ENCODE peak calls at places on chromosomes 12 and 14, in ten cellular contexts. E is mesenchymal stem cell, J is amniotic stem cell, A is mesothelial cell of epicardium, S is NCI-H774, F is NT2/D1, Q is ecto neural progenitor cell, W is left ventricle myocardium inferior, C is activated T-cell treated with anti-CD3 and anti-CD28 coated beads for 4 hours, U is AML-193. L is an unnamed sample.

GRCh38 chr14:35944847-35945246 is 118.7 kb downstream of the BRMS1L start:
- DNase-seq in E (no peak), J (no peak), A (no peak), S (no peak), F (no peak), Q (peak), W (no peak), C (no peak), U (no peak), L (no peak)

GRCh38 chr14:96126339-96126770 is 78.3 kb upstream of the BDKRB2 start:
- DNase-seq in E (peak), J (no peak), A (peak), S (no peak), F (no peak), Q (no peak), W (no peak), C (no peak), U (peak), L (peak)

GRCh38 chr14:96002511-96002884 is 36.7 kb upstream of the C14orf132 start:
- DNase-seq in E (no peak), J (no peak), A (no peak), S (no peak), F (no peak), Q (no peak), W (no peak), C (no peak), U (no peak), L (no peak)

GRCh38 chr14:95523051-95523817 is 6.8 kb upstream of the SYNE3 start:
- DNase-seq in E (peak), J (no peak), A (no peak), S (no peak), F (no peak), Q (no peak), W (no peak), C (no peak), U (peak), L (no peak)

GRCh38 chr12:70383886-70384285 is 17.8 kb downstream of the KCNMB4 start:
- DNase-seq in E (no peak), J (no peak), A (no peak), S (no peak), F (no peak), Q (no peak), W (no peak), C (no peak), U (no peak), L (no peak)

GRCh38 chr12:12180575-12180974 is 86.3 kb downstream of the LRP6 start:
- DNase-seq in E (no peak), J (no peak), A (no peak), S (no peak), F (no peak), Q (no peak), W (no peak), C (no peak), U (no peak), L (no peak)

GRCh38 chr14:79724934-79725717 is 486.2 kb downstream of the DIO2 start:
- DNase-seq in E (no peak), J (no peak), A (no peak), S (no peak), F (no peak), Q (no peak), W (no peak), C (no peak), U (no peak), L (no peak)

GRCh38 chr12:80195143-80195726 is 95.9 kb downstream of the OTOGL start:
- DNase-seq in E (peak), J (peak), A (no peak), S (peak), F (peak), Q (no peak), W (no peak), C (no peak), U (peak), L (peak)

GRCh38 chr12:31322651-31323248 is 3.2 kb downstream of the SINHCAF start:
- DNase-seq in E (peak), J (no peak), A (no peak), S (no peak), F (peak), Q (no peak), W (no peak), C (no peak), U (no peak), L (peak)

GRCh38 chr12:23626791-23627190 is 322.7 kb downstream of the SOX5 start:
- DNase-seq in E (no peak), J (no peak), A (no peak), S (no peak), F (no peak), Q (no peak), W (no peak), C (no peak), U (no peak), L (no peak)

GRCh38 chr14:68364823-68365222 is 428.0 kb downstream of the ZFP36L1 start:
- DNase-seq in E (no peak), J (no peak), A (no peak), S (no peak), F (no peak), Q (peak), W (no peak), C (no peak), U (no peak), L (no peak)

GRCh38 chr14:104135121-104135903 is 3.1 kb upstream of the KIF26A start:
- DNase-seq in E (peak), J (no peak), A (peak), S (no peak), F (peak), Q (peak), W (peak), C (no peak), U (no peak), L (peak)

GRCh38 chr12:102406033-102406584 is 74.3 kb downstream of the IGF1 start:
- DNase-seq in E (no peak), J (no peak), A (no peak), S (peak), F (no peak), Q (no peak), W (peak), C (no peak), U (no peak), L (peak)

GRCh38 chr14:49578141-49578540 is 8.0 kb downstream of the RPS29 start:
- DNase-seq in E (no peak), J (no peak), A (no peak), S (no peak), F (no peak), Q (no peak), W (no peak), C (no peak), U (no peak), L (no peak)

GRCh38 chr12:89384050-89384749 is 31.9 kb upstream of the DUSP6 start:
- DNase-seq in E (peak), J (peak), A (peak), S (no peak), F (peak), Q (no peak), W (peak), C (no peak), U (peak), L (peak)

GRCh38 chr12:54032220-54032619 is 630 bp upstream of the HOXC5 start:
- DNase-seq in E (no peak), J (no peak), A (no peak), S (no peak), F (no peak), Q (no peak), W (no peak), C (no peak), U (no peak), L (no peak)

GRCh38 chr12:56221233-56221756 is 427 bp downstream of the RNF41 start:
- DNase-seq in E (peak), J (peak), A (peak), S (no peak), F (peak), Q (peak), W (peak), C (no peak), U (no peak), L (peak)

GRCh38 chr12:53754633-53755261 is 3.0 kb upstream of the CISTR start:
- DNase-seq in E (peak), J (no peak), A (no peak), S (no peak), F (no peak), Q (no peak), W (no peak), C (no peak), U (no peak), L (no peak)

GRCh38 chr14:65069874-65070709 is 32.2 kb downstream of the MAX start:
- DNase-seq in E (no peak), J (no peak), A (no peak), S (peak), F (no peak), Q (no peak), W (no peak), C (no peak), U (no peak), L (no peak)

GRCh38 chr12:103829092-103829491 is 11.9 kb downstream of the NT5DC3 start:
- DNase-seq in E (no peak), J (no peak), A (no peak), S (no peak), F (no peak), Q (no peak), W (no peak), C (no peak), U (peak), L (no peak)

GRCh38 chr12:124504273-124505000 is 63.0 kb downstream of the NCOR2 start:
- DNase-seq in E (peak), J (no peak), A (no peak), S (no peak), F (no peak), Q (no peak), W (no peak), C (no peak), U (no peak), L (no peak)

GRCh38 chr12:26281320-26281719 is 85.9 kb downstream of the SSPN start:
- DNase-seq in E (no peak), J (no peak), A (no peak), S (no peak), F (no peak), Q (no peak), W (no peak), C (no peak), U (no peak), L (no peak)

GRCh38 chr14:67515386-67516079 is 17.6 kb upstream of the PLEKHH1 start:
- DNase-seq in E (no peak), J (no peak), A (no peak), S (no peak), F (no peak), Q (peak), W (no peak), C (no peak), U (no peak), L (no peak)

GRCh38 chr12:127528576-127528975 is 738.4 kb upstream of the TMEM132C start:
- DNase-seq in E (no peak), J (no peak), A (no peak), S (no peak), F (no peak), Q (no peak), W (no peak), C (no peak), U (no peak), L (no peak)

GRCh38 chr12:107519906-107520859 is 165.4 kb upstream of the PWP1 start:
- DNase-seq in E (no peak), J (no peak), A (no peak), S (no peak), F (no peak), Q (peak), W (no peak), C (no peak), U (no peak), L (no peak)

GRCh38 chr12:47111392-47111778 is 31.6 kb upstream of the AMIGO2 start:
- DNase-seq in E (no peak), J (no peak), A (no peak), S (no peak), F (no peak), Q (no peak), W (no peak), C (no peak), U (no peak), L (no peak)

GRCh38 chr14:104239185-104239775 is 100.9 kb downstream of the KIF26A start:
- DNase-seq in E (no peak), J (no peak), A (no peak), S (no peak), F (no peak), Q (peak), W (no peak), C (no peak), U (no peak), L (no peak)

GRCh38 chr12:15407025-15407424 is 84.7 kb downstream of the PTPRO start:
- DNase-seq in E (no peak), J (no peak), A (no peak), S (no peak), F (no peak), Q (no peak), W (no peak), C (no peak), U (no peak), L (no peak)

GRCh38 chr12:61739925-61740324 is 520.3 kb upstream of the USP15 start:
- DNase-seq in E (no peak), J (no peak), A (no peak), S (no peak), F (no peak), Q (no peak), W (no peak), C (no peak), U (no peak), L (no peak)

GRCh38 chr14:81412779-81413178 is 12.7 kb upstream of the STON2 start:
- DNase-seq in E (no peak), J (no peak), A (no peak), S (no peak), F (no peak), Q (no peak), W (no peak), C (no peak), U (no peak), L (no peak)

GRCh38 chr14:54589843-54590242 is 22.9 kb downstream of the SAMD4A start:
- DNase-seq in E (peak), J (no peak), A (no peak), S (no peak), F (no peak), Q (no peak), W (no peak), C (no peak), U (no peak), L (no peak)

GRCh38 chr12:52645120-52645761 is 6.8 kb downstream of the KRT2 start:
- DNase-seq in E (no peak), J (no peak), A (no peak), S (no peak), F (no peak), Q (peak), W (no peak), C (no peak), U (no peak), L (no peak)